ENCODE peak calls at places on chromosome 18, in five cellular contexts. D is HCT116, A is SK-N-SH, F is HepG2, K is H1. Y is an unnamed sample.

GRCh38 chr18:62732631-62733030 is 17.3 kb downstream of the PHLPP1 start:
- DNase-seq in K (no peak), A (no peak), F (no peak), D (no peak), Y (no peak)

GRCh38 chr18:56565596-56566355 is 72.6 kb downstream of the TXNL1 start:
- DNase-seq in A (peak), D (no peak), F (peak), K (no peak), Y (peak)

GRCh38 chr18:41887100-41887499 is 67.9 kb upstream of the PIK3C3 start:
- DNase-seq in D (no peak), K (no peak), F (no peak), A (no peak), Y (no peak)

GRCh38 chr18:31185551-31185950 is 22.9 kb upstream of the DSC1 start:
- DNase-seq in F (peak), A (no peak), K (no peak), D (no peak), Y (no peak)

GRCh38 chr18:69758458-69758857 is 189.2 kb downstream of the CD226 start:
- DNase-seq in K (no peak), D (no peak), F (no peak), A (no peak), Y (no peak)

GRCh38 chr18:8480506-8481328 is 128.5 kb upstream of the RAB12 start:
- DNase-seq in A (peak), F (peak), K (no peak), D (peak), Y (peak)

GRCh38 chr18:5122270-5122669 is 74.8 kb downstream of the AKAIN1 start:
- DNase-seq in D (no peak), K (no peak), F (no peak), A (no peak), Y (no peak)

GRCh38 chr18:23871410-23871809 is 143.1 kb upstream of the TTC39C start:
- DNase-seq in F (no peak), D (no peak), A (peak), K (no peak), Y (no peak)

GRCh38 chr18:8741524-8741923 is 36.2 kb downstream of the MTCL1 start:
- DNase-seq in K (no peak), A (no peak), F (no peak), D (no peak), Y (no peak)

GRCh38 chr18:9673296-9674251 is 34.5 kb upstream of the RAB31 start:
- DNase-seq in D (peak), F (peak), K (no peak), A (peak), Y (no peak)

GRCh38 chr18:56900195-56901094 is 246.4 kb upstream of the BOD1L2 start:
- DNase-seq in K (no peak), D (no peak), A (no peak), F (no peak), Y (no peak)

GRCh38 chr18:11518788-11519685 is 90.4 kb upstream of the SLC35G4 start:
- DNase-seq in D (peak), K (peak), A (peak), F (peak), Y (peak)

GRCh38 chr18:21489119-21489750 is 111.3 kb downstream of the ESCO1 start:
- DNase-seq in A (peak), D (peak), F (peak), K (peak), Y (peak)

GRCh38 chr18:74702951-74703350 is 105.3 kb downstream of the ZNF407 start:
- DNase-seq in A (no peak), F (no peak), D (no peak), K (no peak), Y (no peak)

GRCh38 chr18:6088432-6088831 is 193.1 kb upstream of the TMEM200C start:
- DNase-seq in A (no peak), F (no peak), K (no peak), D (no peak), Y (no peak)

GRCh38 chr18:706438-706837 is 6.0 kb downstream of the ENOSF1 start:
- DNase-seq in F (no peak), A (no peak), K (no peak), D (no peak), Y (no peak)

GRCh38 chr18:38909972-38910371 is 1344.4 kb upstream of the CELF4 start:
- DNase-seq in F (no peak), D (no peak), A (no peak), K (no peak), Y (no peak)

GRCh38 chr18:24504401-24504800 is 44.0 kb downstream of the HRH4 start:
- DNase-seq in A (no peak), F (no peak), D (no peak), K (no peak), Y (no peak)

GRCh38 chr18:44771572-44771956 is 90.9 kb downstream of the SETBP1 start:
- DNase-seq in D (no peak), K (no peak), A (no peak), F (no peak), Y (no peak)

GRCh38 chr18:39271654-39272053 is 1706.1 kb upstream of the CELF4 start:
- DNase-seq in F (no peak), K (no peak), D (no peak), A (no peak), Y (no peak)

GRCh38 chr18:11163668-11164067 is 14.3 kb upstream of the PIEZO2 start:
- DNase-seq in K (no peak), F (no peak), D (no peak), A (peak), Y (no peak)

GRCh38 chr18:37844209-37844970 is 278.8 kb upstream of the CELF4 start:
- DNase-seq in K (no peak), D (no peak), A (no peak), F (no peak), Y (no peak)

DNA sequence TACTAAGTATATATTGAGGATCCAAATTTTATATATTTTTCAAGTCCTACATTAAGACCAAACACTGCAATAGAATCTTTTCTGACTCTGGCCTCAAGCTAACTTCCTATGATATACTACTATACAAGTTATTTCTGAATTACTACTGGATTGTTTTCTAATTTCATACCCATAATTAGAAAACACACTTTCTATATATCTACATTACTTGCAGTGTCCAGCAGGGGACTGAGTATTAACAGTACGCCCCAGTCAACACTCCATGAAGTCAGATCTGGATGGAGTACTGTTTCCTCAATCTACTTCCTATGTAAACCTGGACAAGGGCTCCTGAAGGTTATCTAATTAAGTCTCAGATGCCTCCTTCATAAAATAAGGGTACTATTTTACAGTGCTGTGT is 26.5 kb downstream of the RMP24 start:
- DNase-seq in A (peak), F (no peak), D (no peak), K (no peak), Y (peak)
- TF ChIP-seq JUND in A (no peak), F (no peak), D (no peak), K (no peak), Y (no peak)

GRCh38 chr18:46888965-46889364 is 28.3 kb downstream of the PIAS2 start:
- DNase-seq in F (no peak), D (no peak), K (no peak), A (no peak), Y (no peak)
- TF ChIP-seq JUND in F (no peak), D (no peak), K (no peak), A (no peak), Y (no peak)

GRCh38 chr18:13611058-13611615 is 115.2 kb downstream of the FAM210A start:
- DNase-seq in A (peak), F (no peak), K (no peak), D (no peak), Y (no peak)
- TF ChIP-seq JUND in A (no peak), F (no peak), K (no peak), D (no peak), Y (no peak)

GRCh38 chr18:68387246-68387645 is 327.7 kb downstream of the TMX3 start:
- DNase-seq in D (no peak), A (no peak), F (no peak), K (no peak), Y (no peak)
- TF ChIP-seq JUND in D (no peak), A (no peak), F (no peak), K (no peak), Y (no peak)

GRCh38 chr18:77657651-77658308 is 408.1 kb downstream of the GALR1 start:
- DNase-seq in F (no peak), D (no peak), K (no peak), A (no peak), Y (no peak)

GRCh38 chr18:77654302-77654701 is 404.7 kb downstream of the GALR1 start:
- DNase-seq in A (no peak), F (no peak), D (no peak), K (no peak), Y (no peak)

GRCh38 chr18:77653792-77654191 is 404.1 kb downstream of the GALR1 start:
- DNase-seq in D (no peak), K (no peak), F (no peak), A (no peak), Y (no peak)

GRCh38 chr18:77658309-77658681 is 408.6 kb downstream of the GALR1 start:
- DNase-seq in F (no peak), A (no peak), D (no peak), K (no peak), Y (no peak)
- TF ChIP-seq JUND in F (no peak), A (no peak), D (no peak), K (no peak), Y (no peak)

DNA sequence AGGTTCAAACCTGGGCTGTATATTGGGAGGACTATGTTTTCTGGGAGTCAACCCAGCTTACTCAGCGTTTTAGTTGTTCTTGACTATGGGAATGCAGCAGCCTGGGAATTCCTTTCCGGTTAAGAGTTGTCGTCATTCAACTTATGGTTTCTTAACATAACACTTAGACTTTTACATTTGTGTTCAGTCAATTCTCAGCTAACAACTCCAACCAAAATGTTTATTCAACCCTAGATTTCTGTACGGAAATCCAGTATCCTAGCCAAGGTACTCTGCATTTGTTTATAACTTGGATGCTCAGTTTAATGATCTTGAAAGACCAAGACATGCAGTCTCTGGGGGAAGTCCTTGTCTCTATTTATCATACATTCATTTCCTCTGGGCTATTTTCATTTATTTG is 960.9 kb downstream of the CBLN2 start:
- DNase-seq in K (no peak), A (no peak), D (no peak), F (no peak), Y (peak)
- TF ChIP-seq JUND in K (no peak), A (no peak), D (no peak), F (no peak), Y (no peak)

DNA sequence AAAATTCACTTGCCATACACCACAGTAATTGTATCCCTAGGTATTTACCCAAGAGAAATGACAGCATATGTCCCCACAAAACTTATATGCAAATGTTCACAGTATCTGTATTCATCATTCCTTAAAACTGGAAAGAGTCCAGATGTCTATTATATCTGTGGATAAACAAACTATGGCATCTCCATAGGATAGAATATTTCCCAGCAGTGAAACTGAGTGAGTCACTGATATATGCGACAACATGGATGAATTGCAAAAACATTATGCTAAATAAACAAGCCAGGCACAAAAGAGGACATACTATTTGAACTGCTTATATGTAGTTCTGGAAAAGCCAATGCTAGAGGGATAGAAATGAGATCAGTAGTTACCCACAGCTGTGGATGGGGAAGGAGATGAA is 359.4 kb upstream of the DSEL start:
- DNase-seq in A (no peak), F (no peak), D (no peak), K (no peak), Y (no peak)
- TF ChIP-seq JUND in A (no peak), F (no peak), D (no peak), K (no peak), Y (no peak)

DNA sequence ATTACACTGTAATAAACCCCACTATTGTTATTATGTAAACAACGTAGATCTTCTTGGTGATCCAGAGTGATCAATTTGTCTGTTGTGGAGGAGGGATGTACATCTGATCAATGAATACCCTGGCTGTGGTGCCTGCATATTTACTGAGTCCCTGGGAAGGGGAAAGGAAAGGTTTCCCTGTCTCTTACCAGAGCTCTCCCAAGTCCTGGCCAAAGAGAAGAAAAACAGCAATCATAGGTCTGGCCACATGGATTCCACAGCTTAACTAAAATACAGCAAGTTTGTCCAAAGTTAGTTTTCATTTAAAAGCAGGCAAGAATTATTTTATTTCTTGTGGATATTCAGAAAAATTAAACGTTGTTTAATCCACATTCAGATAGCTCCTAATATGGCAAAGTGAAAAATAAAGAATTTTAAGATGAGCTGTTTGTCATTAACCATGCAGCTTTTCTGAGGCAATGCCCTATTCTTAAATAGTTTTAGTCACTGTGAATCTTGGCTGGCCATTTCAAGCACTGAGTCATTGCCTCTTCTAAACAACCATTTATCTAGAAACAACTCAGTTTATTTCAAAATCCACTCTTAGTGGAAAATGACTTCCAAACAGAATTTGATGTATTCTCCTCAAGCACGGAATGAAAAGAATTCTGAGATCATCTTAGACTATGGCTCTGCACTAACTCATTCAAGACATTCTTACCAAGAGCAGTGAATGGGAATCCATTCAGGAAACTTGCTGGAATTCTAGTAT is 1004.4 kb upstream of the CDH2 start:
- DNase-seq in F (no peak), K (no peak), D (no peak), A (no peak), Y (no peak)
- TF ChIP-seq JUND in F (no peak), K (no peak), D (no peak), A (peak), Y (no peak)

GRCh38 chr18:12621737-12622306 is 36.1 kb downstream of the SPIRE1 start:
- DNase-seq in F (no peak), D (no peak), A (no peak), K (no peak), Y (no peak)
- TF ChIP-seq JUND in F (no peak), D (no peak), A (peak), K (no peak), Y (no peak)

GRCh38 chr18:48887905-48888531 is 62.7 kb downstream of the SMAD7 start:
- DNase-seq in A (no peak), D (no peak), K (no peak), F (no peak), Y (no peak)
- TF ChIP-seq JUND in A (no peak), D (no peak), K (no peak), F (no peak), Y (no peak)

Y was measured in T47D.